ENCODE peak calls at places on chromosomes 16 and 17, in seven cellular contexts. S is DND-41, V is mammary epithelial cell, T is endothelial cell of umbilical vein, J is fibroblast of lung, Y is H1, A is neural progenitor cell. F is an unnamed sample.

GRCh38 chr16:87930456-87930855 is 5.9 kb downstream of the CA5A start:
- DNase-seq in S (no peak), V (no peak), T (no peak), J (no peak), Y (no peak), A (no peak), F (no peak)

GRCh38 chr16:28179354-28179753 is 32.4 kb downstream of the XPO6 start:
- DNase-seq in S (no peak), V (no peak), T (no peak), J (no peak), Y (no peak), A (no peak), F (no peak)

GRCh38 chr16:11407047-11407982 is 62.1 kb downstream of the RMI2 start:
- DNase-seq in S (peak; percentile 76), V (peak; percentile 65), T (peak; percentile 74), J (peak; percentile 55), Y (peak; percentile 88), A (peak; percentile 77), F (peak; percentile 66)

GRCh38 chr17:69607162-69607834 is 192.8 kb downstream of the MAP2K6 start:
- DNase-seq in S (peak; percentile 61), V (peak; percentile 75), T (peak; percentile 89), J (peak; percentile 78), Y (peak; percentile 70), A (peak; percentile 84), F (no peak)

GRCh38 chr17:43818966-43819365 is 14.0 kb downstream of the MPP3 start:
- DNase-seq in S (no peak), V (no peak), T (no peak), J (no peak), Y (no peak), A (no peak), F (no peak)

GRCh38 chr16:67391424-67392300 is 1.6 kb downstream of the TPPP3 start:
- DNase-seq in S (no peak), V (no peak), T (no peak), J (no peak), Y (no peak), A (no peak), F (no peak)

GRCh38 chr16:23423496-23424049 is 29.4 kb downstream of the COG7 start:
- DNase-seq in S (no peak), V (peak; percentile 97), T (peak; percentile 100), J (peak; percentile 96), Y (no peak), A (no peak), F (no peak)

GRCh38 chr16:77197747-77198146 is 1.5 kb upstream of the SYCE1L start:
- DNase-seq in S (no peak), V (no peak), T (no peak), J (no peak), Y (no peak), A (no peak), F (no peak)

GRCh38 chr16:56332464-56333079 is 92.8 kb downstream of the AMFR start:
- DNase-seq in S (no peak), V (peak; percentile 54), T (peak; percentile 35), J (peak; percentile 38), Y (peak; percentile 66), A (peak; percentile 58), F (no peak)

GRCh38 chr17:49687878-49688491 is 10.1 kb upstream of the SPOP start:
- DNase-seq in S (peak; percentile 53), V (no peak), T (peak; percentile 96), J (peak; percentile 47), Y (no peak), A (no peak), F (peak; percentile 72)

GRCh38 chr17:2502911-2503580 is 8.6 kb downstream of the METTL16 start:
- DNase-seq in S (no peak), V (no peak), T (no peak), J (no peak), Y (no peak), A (no peak), F (no peak)

GRCh38 chr16:28259091-28259780 is 33.1 kb upstream of the SBK1 start:
- DNase-seq in S (no peak), V (no peak), T (no peak), J (no peak), Y (no peak), A (no peak), F (no peak)

GRCh38 chr16:59654455-59654854 is 920.3 kb upstream of the GOT2 start:
- DNase-seq in S (no peak), V (no peak), T (no peak), J (no peak), Y (no peak), A (no peak), F (no peak)

DNA sequence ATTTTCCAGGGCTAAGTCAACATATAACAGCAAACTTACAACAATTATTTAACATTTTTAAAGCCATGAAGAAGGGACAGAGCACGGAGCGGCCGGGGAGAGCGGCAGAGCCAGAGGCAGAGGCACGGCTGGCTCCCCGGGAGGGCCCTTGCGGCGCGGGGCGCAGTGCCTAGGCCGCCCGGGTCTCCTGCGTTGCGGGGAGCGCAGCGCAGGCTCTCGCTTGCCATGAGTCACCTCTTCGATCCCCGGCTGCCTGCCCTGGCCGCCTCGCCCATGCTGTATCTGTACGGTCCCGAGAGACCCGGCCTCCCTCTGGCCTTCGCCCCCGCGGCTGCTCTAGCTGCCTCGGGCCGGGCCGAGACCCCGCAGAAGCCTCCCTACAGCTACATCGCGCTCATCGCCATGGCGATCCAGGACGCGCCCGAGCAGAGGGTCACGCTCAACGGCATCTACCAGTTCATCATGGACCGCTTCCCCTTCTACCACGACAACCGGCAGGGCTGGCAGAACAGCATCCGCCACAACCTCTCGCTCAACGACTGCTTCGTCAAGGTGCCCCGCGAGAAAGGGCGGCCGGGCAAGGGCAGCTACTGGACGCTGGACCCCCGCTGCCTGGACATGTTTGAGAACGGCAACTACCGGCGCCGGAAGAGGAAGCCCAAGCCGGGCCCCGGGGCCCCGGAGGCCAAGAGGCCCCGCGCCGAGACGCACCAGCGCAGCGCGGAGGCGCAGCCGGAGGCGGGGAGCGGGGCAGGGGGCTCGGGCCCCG is at the start of gene FOXL1:
- DNase-seq in S (no peak), V (no peak), T (no peak), J (peak; percentile 83), Y (peak; percentile 75), A (peak; percentile 58), F (no peak)
- H3K9ac ChIP-seq in S (no peak within 1 kb of the TSS), V (no peak within 1 kb of the TSS), T (peak within 1 kb of the TSS; percentile 82), J (peak within 1 kb of the TSS; percentile 83), Y (no peak within 1 kb of the TSS), A (no peak within 1 kb of the TSS), F (no peak within 1 kb of the TSS)

DNA sequence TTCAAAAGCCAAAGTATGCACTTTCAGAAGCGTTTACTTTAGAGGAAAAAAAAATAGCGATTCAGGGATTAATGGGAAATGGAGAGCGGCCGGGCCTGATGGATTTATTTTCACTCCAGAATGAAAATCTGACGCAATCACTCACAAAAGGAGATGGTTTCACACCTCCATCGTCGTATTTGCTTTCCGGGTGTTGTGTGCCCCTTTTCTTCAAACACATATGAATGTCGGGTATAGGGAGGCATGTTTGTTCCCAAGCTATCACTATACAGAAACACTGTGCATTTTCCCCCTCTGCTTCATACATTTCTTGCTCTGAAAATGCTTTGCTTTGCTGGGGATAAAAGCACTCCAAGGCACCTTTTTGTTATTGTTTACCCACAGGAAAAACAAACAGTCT is 562.2 kb upstream of the ZFHX3 start:
- DNase-seq in S (no peak), V (no peak), T (no peak), J (no peak), Y (no peak), A (no peak), F (no peak)
- TF ChIP-seq EZH2 in S (no peak), V (no peak), T (no peak), J (no peak), Y (no peak), A (no peak), F (no peak)

GRCh38 chr17:73317554-73318426 is 6.0 kb upstream of the CDC42EP4 start:
- DNase-seq in S (no peak), V (no peak), T (no peak), J (no peak), Y (no peak), A (no peak), F (no peak)
- H3K9ac ChIP-seq in S (no peak overlapping the region), V (no peak overlapping the region), T (no peak overlapping the region), J (no peak overlapping the region), Y (no peak overlapping the region), A (no peak overlapping the region), F (no peak overlapping the region)

GRCh38 chr17:1228752-1229353 is 41.4 kb upstream of the BHLHA9 start:
- DNase-seq in S (no peak), V (no peak), T (no peak), J (no peak), Y (peak; percentile 60), A (peak; percentile 24), F (no peak)
- TF ChIP-seq EZH2 in S (no peak), V (peak; percentile 61), T (peak; percentile 98), J (peak; percentile 97), Y (peak; percentile 82), A (peak; percentile 82), F (no peak)

F was measured in SK-N-MC.